ENCODE peak calls at places on chromosomes 5 and 9, in ten cellular contexts. One of them, this sample, is unnamed.

GRCh38 chr9:78781681-78782080 is 484.8 kb downstream of the PSAT1 start:
- DNase-seq in NCI-H1105: no peak
- DNase-seq in lung microvascular endothelial cell: no peak
- DNase-seq in A549: peak; percentile 5
- DNase-seq in brain microvascular endothelial cell: peak; percentile 3
- DNase-seq in nephron progenitor cell: no peak
- DNase-seq in T follicular helper cell: no peak
- DNase-seq in NCI-H2107: no peak
- DNase-seq in SW 1271: no peak
- DNase-seq in HuH-7: no peak
- DNase-seq in this sample: no peak

GRCh38 chr5:152092580-152092979 is 167.9 kb upstream of the GLRA1 start:
- DNase-seq in NCI-H1105: no peak
- DNase-seq in lung microvascular endothelial cell: no peak
- DNase-seq in A549: no peak
- DNase-seq in brain microvascular endothelial cell: peak; percentile 2
- DNase-seq in nephron progenitor cell: no peak
- DNase-seq in T follicular helper cell: no peak
- DNase-seq in NCI-H2107: no peak
- DNase-seq in SW 1271: peak; percentile 7
- DNase-seq in HuH-7: no peak
- DNase-seq in this sample: no peak

GRCh38 chr5:115369430-115370144 is 73.1 kb upstream of the CCDC112 start:
- DNase-seq in NCI-H1105: no peak
- DNase-seq in lung microvascular endothelial cell: no peak
- DNase-seq in A549: no peak
- DNase-seq in brain microvascular endothelial cell: no peak
- DNase-seq in nephron progenitor cell: no peak
- DNase-seq in T follicular helper cell: no peak
- DNase-seq in NCI-H2107: no peak
- DNase-seq in SW 1271: no peak
- DNase-seq in HuH-7: no peak
- DNase-seq in this sample: no peak

GRCh38 chr9:91837982-91838731 is 111.9 kb downstream of the ROR2 start:
- DNase-seq in NCI-H1105: peak; percentile 80
- DNase-seq in lung microvascular endothelial cell: no peak
- DNase-seq in A549: peak; percentile 19
- DNase-seq in brain microvascular endothelial cell: no peak
- DNase-seq in nephron progenitor cell: no peak
- DNase-seq in T follicular helper cell: no peak
- DNase-seq in NCI-H2107: no peak
- DNase-seq in SW 1271: no peak
- DNase-seq in HuH-7: no peak
- DNase-seq in this sample: peak; percentile 67

GRCh38 chr5:2207966-2208544 is 325.3 kb upstream of the IRX4 start:
- DNase-seq in NCI-H1105: no peak
- DNase-seq in lung microvascular endothelial cell: peak; percentile 30
- DNase-seq in A549: peak; percentile 34
- DNase-seq in brain microvascular endothelial cell: no peak
- DNase-seq in nephron progenitor cell: peak; percentile 73
- DNase-seq in T follicular helper cell: no peak
- DNase-seq in NCI-H2107: no peak
- DNase-seq in SW 1271: no peak
- DNase-seq in HuH-7: peak; percentile 28
- DNase-seq in this sample: no peak

GRCh38 chr5:180289433-180289832 is 2.5 kb downstream of the MAPK9 start:
- DNase-seq in NCI-H1105: no peak
- DNase-seq in lung microvascular endothelial cell: no peak
- DNase-seq in A549: no peak
- DNase-seq in brain microvascular endothelial cell: no peak
- DNase-seq in nephron progenitor cell: no peak
- DNase-seq in T follicular helper cell: no peak
- DNase-seq in NCI-H2107: no peak
- DNase-seq in SW 1271: no peak
- DNase-seq in HuH-7: no peak
- DNase-seq in this sample: no peak

GRCh38 chr9:34049630-34050384 is 1.1 kb upstream of the UBAP2 start:
- DNase-seq in NCI-H1105: no peak
- DNase-seq in lung microvascular endothelial cell: no peak
- DNase-seq in A549: no peak
- DNase-seq in brain microvascular endothelial cell: no peak
- DNase-seq in nephron progenitor cell: no peak
- DNase-seq in T follicular helper cell: no peak
- DNase-seq in NCI-H2107: no peak
- DNase-seq in SW 1271: no peak
- DNase-seq in HuH-7: no peak
- DNase-seq in this sample: no peak

GRCh38 chr9:120410925-120411501 is 169.0 kb downstream of the CDK5RAP2 start:
- DNase-seq in NCI-H1105: no peak
- DNase-seq in lung microvascular endothelial cell: peak; percentile 31
- DNase-seq in A549: no peak
- DNase-seq in brain microvascular endothelial cell: no peak
- DNase-seq in nephron progenitor cell: no peak
- DNase-seq in T follicular helper cell: no peak
- DNase-seq in NCI-H2107: no peak
- DNase-seq in SW 1271: no peak
- DNase-seq in HuH-7: no peak
- DNase-seq in this sample: no peak

GRCh38 chr9:136613824-136614371 is 48.8 kb upstream of the EGFL7 start:
- DNase-seq in NCI-H1105: no peak
- DNase-seq in lung microvascular endothelial cell: peak; percentile 55
- DNase-seq in A549: no peak
- DNase-seq in brain microvascular endothelial cell: no peak
- DNase-seq in nephron progenitor cell: no peak
- DNase-seq in T follicular helper cell: no peak
- DNase-seq in NCI-H2107: no peak
- DNase-seq in SW 1271: no peak
- DNase-seq in HuH-7: no peak
- DNase-seq in this sample: no peak

GRCh38 chr5:127705120-127705892 is 2.1 kb downstream of the CCDC192 start:
- DNase-seq in NCI-H1105: no peak
- DNase-seq in lung microvascular endothelial cell: peak; percentile 38
- DNase-seq in A549: peak; percentile 64
- DNase-seq in brain microvascular endothelial cell: peak; percentile 83
- DNase-seq in nephron progenitor cell: no peak
- DNase-seq in T follicular helper cell: no peak
- DNase-seq in NCI-H2107: no peak
- DNase-seq in SW 1271: peak; percentile 27
- DNase-seq in HuH-7: no peak
- DNase-seq in this sample: no peak

GRCh38 chr5:163586431-163587033 is 81.1 kb downstream of the MAT2B start:
- DNase-seq in NCI-H1105: no peak
- DNase-seq in lung microvascular endothelial cell: no peak
- DNase-seq in A549: no peak
- DNase-seq in brain microvascular endothelial cell: no peak
- DNase-seq in nephron progenitor cell: no peak
- DNase-seq in T follicular helper cell: no peak
- DNase-seq in NCI-H2107: no peak
- DNase-seq in SW 1271: no peak
- DNase-seq in HuH-7: no peak
- DNase-seq in this sample: no peak

GRCh38 chr9:76099516-76099915 is 209.0 kb downstream of the PCSK5 start:
- DNase-seq in NCI-H1105: no peak
- DNase-seq in lung microvascular endothelial cell: no peak
- DNase-seq in A549: no peak
- DNase-seq in brain microvascular endothelial cell: no peak
- DNase-seq in nephron progenitor cell: no peak
- DNase-seq in T follicular helper cell: no peak
- DNase-seq in NCI-H2107: no peak
- DNase-seq in SW 1271: no peak
- DNase-seq in HuH-7: no peak
- DNase-seq in this sample: no peak

GRCh38 chr9:92298036-92298435 is 4.5 kb upstream of the IARS1 start:
- DNase-seq in NCI-H1105: no peak
- DNase-seq in lung microvascular endothelial cell: no peak
- DNase-seq in A549: no peak
- DNase-seq in brain microvascular endothelial cell: no peak
- DNase-seq in nephron progenitor cell: no peak
- DNase-seq in T follicular helper cell: no peak
- DNase-seq in NCI-H2107: no peak
- DNase-seq in SW 1271: no peak
- DNase-seq in HuH-7: no peak
- DNase-seq in this sample: no peak

GRCh38 chr5:179265529-179266290 is 79.6 kb downstream of the ADAMTS2 start:
- DNase-seq in NCI-H1105: no peak
- DNase-seq in lung microvascular endothelial cell: no peak
- DNase-seq in A549: no peak
- DNase-seq in brain microvascular endothelial cell: peak; percentile 98
- DNase-seq in nephron progenitor cell: peak; percentile 75
- DNase-seq in T follicular helper cell: no peak
- DNase-seq in NCI-H2107: no peak
- DNase-seq in SW 1271: no peak
- DNase-seq in HuH-7: no peak
- DNase-seq in this sample: peak; percentile 96

GRCh38 chr9:37986001-37986400 is 82.1 kb upstream of the SLC25A51 start:
- DNase-seq in NCI-H1105: no peak
- DNase-seq in lung microvascular endothelial cell: no peak
- DNase-seq in A549: no peak
- DNase-seq in brain microvascular endothelial cell: no peak
- DNase-seq in nephron progenitor cell: no peak
- DNase-seq in T follicular helper cell: no peak
- DNase-seq in NCI-H2107: no peak
- DNase-seq in SW 1271: no peak
- DNase-seq in HuH-7: no peak
- DNase-seq in this sample: no peak

GRCh38 chr5:60514152-60514551 is 185.8 kb downstream of the DEPDC1B start:
- DNase-seq in NCI-H1105: no peak
- DNase-seq in lung microvascular endothelial cell: no peak
- DNase-seq in A549: no peak
- DNase-seq in brain microvascular endothelial cell: no peak
- DNase-seq in nephron progenitor cell: no peak
- DNase-seq in T follicular helper cell: no peak
- DNase-seq in NCI-H2107: no peak
- DNase-seq in SW 1271: no peak
- DNase-seq in HuH-7: no peak
- DNase-seq in this sample: no peak

GRCh38 chr5:33188089-33188488 is 252.7 kb upstream of the TARS1 start:
- DNase-seq in NCI-H1105: no peak
- DNase-seq in lung microvascular endothelial cell: no peak
- DNase-seq in A549: no peak
- DNase-seq in brain microvascular endothelial cell: no peak
- DNase-seq in nephron progenitor cell: no peak
- DNase-seq in T follicular helper cell: no peak
- DNase-seq in NCI-H2107: no peak
- DNase-seq in SW 1271: no peak
- DNase-seq in HuH-7: no peak
- DNase-seq in this sample: no peak

GRCh38 chr9:111983484-111983908 is 86.9 kb downstream of the UGCG start:
- DNase-seq in NCI-H1105: no peak
- DNase-seq in lung microvascular endothelial cell: no peak
- DNase-seq in A549: no peak
- DNase-seq in brain microvascular endothelial cell: no peak
- DNase-seq in nephron progenitor cell: no peak
- DNase-seq in T follicular helper cell: no peak
- DNase-seq in NCI-H2107: no peak
- DNase-seq in SW 1271: no peak
- DNase-seq in HuH-7: no peak
- DNase-seq in this sample: no peak

GRCh38 chr5:45695011-45695667 is 1.0 kb downstream of the HCN1 start:
- DNase-seq in NCI-H1105: peak; percentile 19
- DNase-seq in lung microvascular endothelial cell: no peak
- DNase-seq in A549: no peak
- DNase-seq in brain microvascular endothelial cell: no peak
- DNase-seq in nephron progenitor cell: peak; percentile 33
- DNase-seq in T follicular helper cell: no peak
- DNase-seq in NCI-H2107: no peak
- DNase-seq in SW 1271: peak; percentile 6
- DNase-seq in HuH-7: no peak
- DNase-seq in this sample: no peak

GRCh38 chr9:22416692-22417060 is 29.9 kb upstream of the DMRTA1 start:
- DNase-seq in NCI-H1105: no peak
- DNase-seq in lung microvascular endothelial cell: no peak
- DNase-seq in A549: no peak
- DNase-seq in brain microvascular endothelial cell: peak; percentile 24
- DNase-seq in nephron progenitor cell: no peak
- DNase-seq in T follicular helper cell: no peak
- DNase-seq in NCI-H2107: no peak
- DNase-seq in SW 1271: no peak
- DNase-seq in HuH-7: no peak
- DNase-seq in this sample: no peak

GRCh38 chr5:132294728-132295504 is 722 bp downstream of the SLC22A4 start:
- DNase-seq in NCI-H1105: no peak
- DNase-seq in lung microvascular endothelial cell: peak; percentile 72
- DNase-seq in A549: peak; percentile 79
- DNase-seq in brain microvascular endothelial cell: peak; percentile 82
- DNase-seq in nephron progenitor cell: peak; percentile 53
- DNase-seq in T follicular helper cell: peak; percentile 34
- DNase-seq in NCI-H2107: no peak
- DNase-seq in SW 1271: peak; percentile 89
- DNase-seq in HuH-7: no peak
- DNase-seq in this sample: peak; percentile 70

GRCh38 chr5:67303356-67303755 is 106.8 kb upstream of the CD180 start:
- DNase-seq in NCI-H1105: no peak
- DNase-seq in lung microvascular endothelial cell: peak; percentile 68
- DNase-seq in A549: no peak
- DNase-seq in brain microvascular endothelial cell: peak; percentile 36
- DNase-seq in nephron progenitor cell: no peak
- DNase-seq in T follicular helper cell: no peak
- DNase-seq in NCI-H2107: no peak
- DNase-seq in SW 1271: peak; percentile 41
- DNase-seq in HuH-7: no peak
- DNase-seq in this sample: no peak

GRCh38 chr5:142900926-142901325 is 130.7 kb downstream of the ARHGAP26 start:
- DNase-seq in NCI-H1105: no peak
- DNase-seq in lung microvascular endothelial cell: no peak
- DNase-seq in A549: no peak
- DNase-seq in brain microvascular endothelial cell: peak; percentile 54
- DNase-seq in nephron progenitor cell: no peak
- DNase-seq in T follicular helper cell: no peak
- DNase-seq in NCI-H2107: no peak
- DNase-seq in SW 1271: no peak
- DNase-seq in HuH-7: no peak
- DNase-seq in this sample: no peak

GRCh38 chr5:167732499-167732898 is 558.9 kb upstream of the WWC1 start:
- DNase-seq in NCI-H1105: no peak
- DNase-seq in lung microvascular endothelial cell: no peak
- DNase-seq in A549: no peak
- DNase-seq in brain microvascular endothelial cell: no peak
- DNase-seq in nephron progenitor cell: no peak
- DNase-seq in T follicular helper cell: no peak
- DNase-seq in NCI-H2107: no peak
- DNase-seq in SW 1271: no peak
- DNase-seq in HuH-7: no peak
- DNase-seq in this sample: no peak

GRCh38 chr5:60842859-60843692 is 993 bp downstream of the ELOVL7 start:
- DNase-seq in NCI-H1105: peak; percentile 4
- DNase-seq in lung microvascular endothelial cell: no peak
- DNase-seq in A549: peak; percentile 10
- DNase-seq in brain microvascular endothelial cell: no peak
- DNase-seq in nephron progenitor cell: peak; percentile 15
- DNase-seq in T follicular helper cell: no peak
- DNase-seq in NCI-H2107: no peak
- DNase-seq in SW 1271: no peak
- DNase-seq in HuH-7: peak; percentile 37
- DNase-seq in this sample: no peak

GRCh38 chr5:65127181-65127901 is 354.4 kb downstream of the ADAMTS6 start:
- DNase-seq in NCI-H1105: no peak
- DNase-seq in lung microvascular endothelial cell: no peak
- DNase-seq in A549: no peak
- DNase-seq in brain microvascular endothelial cell: peak; percentile 37
- DNase-seq in nephron progenitor cell: no peak
- DNase-seq in T follicular helper cell: no peak
- DNase-seq in NCI-H2107: no peak
- DNase-seq in SW 1271: no peak
- DNase-seq in HuH-7: no peak
- DNase-seq in this sample: no peak

GRCh38 chr9:82031538-82032280 is 43.1 kb downstream of the SPATA31D1 start:
- DNase-seq in NCI-H1105: no peak
- DNase-seq in lung microvascular endothelial cell: peak; percentile 68
- DNase-seq in A549: peak; percentile 23
- DNase-seq in brain microvascular endothelial cell: peak; percentile 40
- DNase-seq in nephron progenitor cell: no peak
- DNase-seq in T follicular helper cell: no peak
- DNase-seq in NCI-H2107: no peak
- DNase-seq in SW 1271: no peak
- DNase-seq in HuH-7: no peak
- DNase-seq in this sample: no peak

GRCh38 chr9:37953204-37953774 is 49.4 kb upstream of the SLC25A51 start:
- DNase-seq in NCI-H1105: no peak
- DNase-seq in lung microvascular endothelial cell: no peak
- DNase-seq in A549: no peak
- DNase-seq in brain microvascular endothelial cell: no peak
- DNase-seq in nephron progenitor cell: no peak
- DNase-seq in T follicular helper cell: no peak
- DNase-seq in NCI-H2107: no peak
- DNase-seq in SW 1271: no peak
- DNase-seq in HuH-7: no peak
- DNase-seq in this sample: no peak